ENCODE peak calls at places on chromosomes 7 and 10, in five cellular contexts. Z, K, J, A and C are unnamed samples.

GRCh38 chr10:78336402-78336791 is 302.7 kb downstream of the RPS24 start:
- DNase-seq in Z (no peak), K (peak; percentile 42), J (no peak), A (no peak), C (no peak)

GRCh38 chr10:123621910-123622309 is 44.2 kb upstream of the GPR26 start:
- DNase-seq in Z (no peak), K (no peak), J (no peak), A (no peak), C (no peak)

GRCh38 chr7:49773082-49773938 is at the start of gene VWC2:
- DNase-seq in Z (no peak), K (no peak), J (no peak), A (no peak), C (no peak)

GRCh38 chr7:117193564-117193963 is 129.3 kb downstream of the WNT2 start:
- DNase-seq in Z (no peak), K (no peak), J (no peak), A (no peak), C (no peak)

GRCh38 chr10:124530215-124530665 is 68.6 kb downstream of the LHPP start:
- DNase-seq in Z (peak; percentile 90), K (peak; percentile 84), J (peak; percentile 62), A (peak; percentile 92), C (peak; percentile 86)

GRCh38 chr10:36030516-36030915 is 388.4 kb upstream of the FZD8 start:
- DNase-seq in Z (no peak), K (no peak), J (no peak), A (no peak), C (no peak)

GRCh38 chr7:38938589-38938988 is 29.6 kb upstream of the VPS41 start:
- DNase-seq in Z (no peak), K (no peak), J (no peak), A (no peak), C (no peak)

GRCh38 chr10:35781643-35782035 is 139.5 kb upstream of the FZD8 start:
- DNase-seq in Z (no peak), K (no peak), J (no peak), A (no peak), C (peak; percentile 21)

GRCh38 chr10:48286356-48286755 is 11.9 kb upstream of the FRMPD2 start:
- DNase-seq in Z (no peak), K (no peak), J (no peak), A (no peak), C (no peak)

GRCh38 chr10:129936266-129936922 is 27.7 kb downstream of the EBF3 start:
- DNase-seq in Z (no peak), K (no peak), J (no peak), A (no peak), C (no peak)

GRCh38 chr10:86711237-86711956 is 43.1 kb downstream of the LDB3 start:
- DNase-seq in Z (peak; percentile 89), K (peak; percentile 88), J (peak; percentile 54), A (peak; percentile 88), C (peak; percentile 88)

GRCh38 chr10:75375828-75376227 is 25.7 kb downstream of the ZNF503 start:
- DNase-seq in Z (peak; percentile 17), K (no peak), J (no peak), A (no peak), C (no peak)

GRCh38 chr7:91685544-91685943 is 195.0 kb downstream of the MTERF1 start:
- DNase-seq in Z (no peak), K (no peak), J (no peak), A (no peak), C (no peak)

GRCh38 chr7:45681596-45682357 is 107.6 kb downstream of the ADCY1 start:
- DNase-seq in Z (peak; percentile 7), K (peak; percentile 14), J (no peak), A (no peak), C (no peak)

GRCh38 chr7:48052748-48053147 is 17.4 kb downstream of the C7orf57 start:
- DNase-seq in Z (no peak), K (no peak), J (peak; percentile 60), A (no peak), C (no peak)

GRCh38 chr10:87836098-87836497 is 18.1 kb upstream of the ATAD1 start:
- DNase-seq in Z (no peak), K (no peak), J (no peak), A (no peak), C (no peak)

GRCh38 chr10:49419005-49419404 is 23.1 kb upstream of the DRGX start:
- DNase-seq in Z (no peak), K (no peak), J (peak; percentile 75), A (no peak), C (peak; percentile 50)

GRCh38 chr7:105454921-105455320 is 66.2 kb upstream of the SRPK2 start:
- DNase-seq in Z (no peak), K (no peak), J (no peak), A (no peak), C (no peak)

GRCh38 chr10:77405771-77406241 is 231.8 kb downstream of the KCNMA1 start:
- DNase-seq in Z (peak; percentile 54), K (peak; percentile 56), J (peak; percentile 53), A (peak; percentile 89), C (peak; percentile 95)

GRCh38 chr10:132904814-132905649 is 37.3 kb downstream of the CFAP46 start:
- DNase-seq in Z (no peak), K (no peak), J (no peak), A (no peak), C (no peak)

GRCh38 chr7:150838965-150839650 is 13.2 kb upstream of the AOC1 start:
- DNase-seq in Z (peak; percentile 53), K (no peak), J (no peak), A (no peak), C (no peak)

GRCh38 chr7:36265720-36266119 is 112.7 kb downstream of the EEPD1 start:
- DNase-seq in Z (no peak), K (no peak), J (no peak), A (no peak), C (no peak)
- H3K27ac ChIP-seq in Z (no peak overlapping the region), K (peak overlapping the region; percentile 52), J (no peak overlapping the region), A (peak overlapping the region; percentile 29), C (no peak overlapping the region)

GRCh38 chr10:99779335-99779734 is 3.1 kb upstream of the ABCC2 start:
- DNase-seq in Z (no peak), K (no peak), J (no peak), A (no peak), C (no peak)
- TF ChIP-seq POLR2A in Z (no peak), K (no peak), J (no peak), A (no peak), C (no peak)

GRCh38 chr7:92790987-92791386 is 45.4 kb downstream of the CDK6 start:
- DNase-seq in Z (no peak), K (no peak), J (no peak), A (no peak), C (no peak)
- H3K27ac ChIP-seq in Z (no peak overlapping the region), K (no peak overlapping the region), J (no peak overlapping the region), A (peak overlapping the region; percentile 20), C (no peak overlapping the region)

GRCh38 chr10:97456034-97456685 is 10.2 kb downstream of the ZDHHC16 start:
- DNase-seq in Z (no peak), K (no peak), J (no peak), A (no peak), C (no peak)
- TF ChIP-seq POLR2A in Z (no peak), K (no peak), J (no peak), A (no peak), C (no peak)

GRCh38 chr10:118343115-118343514 is 991 bp upstream of the FAM204A start:
- DNase-seq in Z (no peak), K (no peak), J (no peak), A (peak; percentile 5), C (no peak)
- H3K27ac ChIP-seq in Z (no peak overlapping the region), K (no peak overlapping the region), J (no peak overlapping the region), A (no peak overlapping the region), C (no peak overlapping the region)

GRCh38 chr7:65927489-65928448 is 54.2 kb downstream of the GUSB start:
- DNase-seq in Z (no peak), K (no peak), J (no peak), A (no peak), C (no peak)
- TF ChIP-seq POLR2A in Z (no peak), K (no peak), J (no peak), A (no peak), C (no peak)